ENCODE peak calls at places on chromosomes 1 and 21, in four cellular contexts. M is GM10248, S is fibroblast of the aortic adventitia, F is progenitor cell of endocrine pancreas. B is an unnamed sample.

GRCh38 chr1:28111157-28111556 is 22.7 kb upstream of the EYA3 start:
- DNase-seq in M (no peak), S (no peak), F (no peak), B (no peak)

GRCh38 chr1:214514032-214514818 is 37.2 kb downstream of the PTPN14 start:
- DNase-seq in M (no peak), S (peak), F (no peak), B (peak)

GRCh38 chr1:53583021-53583902 is 124.1 kb downstream of the DMRTB1 start:
- DNase-seq in M (no peak), S (peak), F (no peak), B (peak)

GRCh38 chr1:87794788-87795614 is 466.3 kb downstream of the LMO4 start:
- DNase-seq in M (no peak), S (peak), F (no peak), B (peak)

GRCh38 chr1:214990619-214991018 is 91.9 kb upstream of the KCNK2 start:
- DNase-seq in M (no peak), S (peak), F (no peak), B (peak)

GRCh38 chr1:203667616-203668015 is 41.0 kb downstream of the ATP2B4 start:
- DNase-seq in M (no peak), S (peak), F (no peak), B (no peak)

GRCh38 chr1:192939440-192939839 is 119.7 kb downstream of the UCHL5 start:
- DNase-seq in M (no peak), S (no peak), F (no peak), B (no peak)

GRCh38 chr21:37796011-37796410 is 120.2 kb downstream of the KCNJ6 start:
- DNase-seq in M (no peak), S (no peak), F (no peak), B (no peak)

GRCh38 chr1:52697795-52698674 is at the start of gene COA7:
- DNase-seq in M (peak), S (peak), F (peak), B (peak)

GRCh38 chr1:214623430-214623829 is 20.4 kb downstream of the CENPF start:
- DNase-seq in M (no peak), S (no peak), F (no peak), B (peak)

GRCh38 chr1:117113199-117113598 is 8.3 kb downstream of the TRIM45 start:
- DNase-seq in M (no peak), S (no peak), F (no peak), B (no peak)

GRCh38 chr1:86069757-86070145 is 86.8 kb downstream of the COL24A1 start:
- DNase-seq in M (no peak), S (peak), F (no peak), B (peak)

GRCh38 chr21:45945868-45946210 is 35.7 kb upstream of the COL6A1 start:
- DNase-seq in M (no peak), S (no peak), F (no peak), B (no peak)

GRCh38 chr1:162696286-162696862 is 64.1 kb downstream of the DDR2 start:
- DNase-seq in M (no peak), S (peak), F (peak), B (peak)

GRCh38 chr1:117416546-117417117 is 49.4 kb downstream of the MAN1A2 start:
- DNase-seq in M (no peak), S (no peak), F (no peak), B (no peak)

GRCh38 chr21:25569084-25569483 is 38.2 kb downstream of the MRPL39 start:
- DNase-seq in M (no peak), S (no peak), F (no peak), B (no peak)

GRCh38 chr21:32306021-32306780 is 7.5 kb downstream of the MRAP start:
- DNase-seq in M (no peak), S (no peak), F (peak), B (no peak)

GRCh38 chr21:32386195-32386870 is 6.5 kb downstream of the URB1 start:
- DNase-seq in M (no peak), S (no peak), F (no peak), B (peak)

GRCh38 chr1:192474080-192474683 is 101.4 kb upstream of the RGS1 start:
- DNase-seq in M (peak), S (peak), F (no peak), B (peak)

GRCh38 chr1:163130250-163130856 is 61.2 kb downstream of the RGS4 start:
- DNase-seq in M (no peak), S (no peak), F (no peak), B (no peak)

GRCh38 chr1:69737527-69738176 is 169.9 kb downstream of the LRRC7 start:
- DNase-seq in M (peak), S (peak), F (no peak), B (peak)

GRCh38 chr1:64901663-64902062 is 64.7 kb downstream of the JAK1 start:
- DNase-seq in M (no peak), S (no peak), F (no peak), B (no peak)

GRCh38 chr1:202964755-202965440 is 2.2 kb downstream of the CYB5R1 start:
- DNase-seq in M (no peak), S (peak), F (no peak), B (peak)

GRCh38 chr21:38310619-38311018 is 53.8 kb downstream of the KCNJ15 start:
- DNase-seq in M (no peak), S (peak), F (no peak), B (peak)

GRCh38 chr1:49298304-49298703 is 521.6 kb upstream of the BEND5 start:
- DNase-seq in M (no peak), S (no peak), F (no peak), B (peak)

GRCh38 chr1:119327436-119328155 is 41.0 kb upstream of the HAO2 start:
- DNase-seq in M (no peak), S (peak), F (peak), B (peak)

GRCh38 chr1:216330262-216330661 is 93.0 kb downstream of the USH2A start:
- DNase-seq in M (no peak), S (no peak), F (no peak), B (no peak)

GRCh38 chr1:22801753-22802152 is 91.1 kb downstream of the EPHB2 start:
- DNase-seq in M (no peak), S (no peak), F (no peak), B (no peak)

GRCh38 chr1:25888426-25888987 is 13.0 kb upstream of the PAQR7 start:
- DNase-seq in M (no peak), S (no peak), F (no peak), B (no peak)

GRCh38 chr21:36254106-36254941 is 65.7 kb upstream of the MORC3 start:
- DNase-seq in M (no peak), S (no peak), F (no peak), B (no peak)

GRCh38 chr1:168053681-168054080 is 83.0 kb downstream of the GPR161 start:
- DNase-seq in M (no peak), S (no peak), F (no peak), B (no peak)

GRCh38 chr1:167359295-167359694 is 138.6 kb downstream of the POU2F1 start:
- DNase-seq in M (no peak), S (no peak), F (no peak), B (no peak)

GRCh38 chr21:30839304-30839703 is 9.7 kb upstream of the KRTAP7-1 start:
- DNase-seq in M (peak), S (no peak), F (peak), B (no peak)

GRCh38 chr1:18322353-18323032 is 158.2 kb upstream of the KLHDC7A start:
- DNase-seq in M (no peak), S (no peak), F (no peak), B (no peak)
- TF ChIP-seq CTCF in M (no peak), S (no peak), F (peak), B (no peak)

DNA sequence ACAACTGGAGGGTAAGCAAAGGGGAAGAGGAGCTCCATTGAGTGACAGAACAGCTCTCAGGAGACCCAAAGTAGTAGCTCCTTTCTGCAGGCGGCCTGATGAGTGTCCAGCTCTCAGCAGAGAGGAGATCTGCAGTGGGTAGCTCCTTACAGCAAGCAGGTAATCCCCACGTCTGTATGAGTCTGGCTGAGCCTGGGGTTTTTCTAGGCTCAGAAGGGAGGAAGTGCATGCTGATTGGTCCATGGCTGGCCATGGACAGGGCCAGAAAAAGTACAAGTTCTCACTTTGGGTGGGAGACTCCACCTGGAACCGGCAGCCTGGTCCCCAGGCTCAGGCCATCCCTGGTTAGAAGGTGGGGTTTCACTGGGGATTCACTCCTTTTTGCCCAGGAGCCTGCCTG is 50.9 kb upstream of the SCYL3 start:
- DNase-seq in M (no peak), S (no peak), F (no peak), B (no peak)
- TF ChIP-seq CTCF in M (no peak), S (no peak), F (no peak), B (no peak)

DNA sequence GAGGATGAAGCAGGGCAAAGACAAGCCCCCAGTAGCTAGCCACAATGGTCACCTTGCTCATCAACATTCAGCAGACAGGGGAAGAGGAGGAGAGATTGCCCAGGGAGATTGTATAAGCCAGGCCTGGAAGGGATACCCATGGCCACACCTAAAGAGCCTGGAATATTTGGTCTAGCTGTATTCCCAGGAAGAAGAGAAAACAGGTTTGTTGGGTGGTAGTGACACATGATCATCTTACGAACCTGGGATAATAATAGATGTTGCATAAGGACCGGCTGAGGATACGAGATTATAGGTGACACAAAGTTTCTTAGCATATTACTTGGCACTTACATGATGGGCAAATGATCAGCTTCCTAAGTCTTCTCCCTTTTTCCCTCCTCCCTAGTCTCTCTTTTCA is 95.9 kb downstream of the HHIPL2 start:
- DNase-seq in M (no peak), S (no peak), F (no peak), B (no peak)
- TF ChIP-seq CTCF in M (no peak), S (no peak), F (no peak), B (no peak)

GRCh38 chr1:9182784-9183257 is 51.8 kb upstream of the H6PD start:
- DNase-seq in M (peak), S (no peak), F (no peak), B (no peak)

GRCh38 chr1:9181176-9181906 is 52.4 kb upstream of the GPR157 start:
- DNase-seq in M (peak), S (peak), F (peak), B (peak)

GRCh38 chr1:9183898-9184297 is 50.7 kb upstream of the H6PD start:
- DNase-seq in M (no peak), S (no peak), F (no peak), B (no peak)

GRCh38 chr1:9183441-9183840 is 51.1 kb upstream of the H6PD start:
- DNase-seq in M (no peak), S (no peak), F (no peak), B (no peak)

GRCh38 chr1:9181990-9182783 is 52.4 kb upstream of the H6PD start:
- DNase-seq in M (peak), S (peak), F (peak), B (peak)
- TF ChIP-seq CTCF in M (peak), S (peak), F (peak), B (no peak)

GRCh38 chr1:183956559-183957188 is 80.9 kb downstream of the COLGALT2 start:
- DNase-seq in M (peak), S (peak), F (no peak), B (peak)
- TF ChIP-seq CTCF in M (peak), S (peak), F (no peak), B (peak)

DNA sequence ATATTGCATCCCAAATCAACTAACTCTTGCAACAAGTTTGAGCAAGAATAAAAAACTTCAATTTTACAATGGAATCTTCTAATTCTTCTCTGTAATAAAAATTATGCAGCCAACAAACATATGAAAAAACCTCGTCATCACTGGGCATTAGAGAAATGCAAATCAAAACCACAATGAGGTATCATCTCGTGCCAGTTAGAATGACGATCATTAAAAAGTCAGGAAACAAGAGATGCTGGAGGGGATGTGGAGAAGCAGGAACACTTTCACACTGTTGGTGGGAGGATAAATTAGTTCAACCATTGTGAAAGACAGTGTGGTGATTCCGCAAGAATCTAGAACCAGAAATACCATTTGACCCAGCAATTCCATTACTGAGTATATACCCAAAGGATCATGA is 327.5 kb upstream of the LYPLAL1 start:
- DNase-seq in M (no peak), S (no peak), F (no peak), B (peak)
- TF ChIP-seq CTCF in M (no peak), S (no peak), F (no peak), B (no peak)

GRCh38 chr1:6490181-6491075 is 1.0 kb downstream of the PLEKHG5 start:
- DNase-seq in M (peak), S (peak), F (peak), B (peak)
- TF ChIP-seq CTCF in M (no peak), S (no peak), F (peak), B (no peak)

GRCh38 chr1:155932487-155932886 is 1.7 kb downstream of the KHDC4 start:
- DNase-seq in M (no peak), S (peak), F (no peak), B (peak)

GRCh38 chr1:155933591-155934096 is 569 bp downstream of the KHDC4 start:
- DNase-seq in M (no peak), S (no peak), F (no peak), B (no peak)

GRCh38 chr1:155932085-155932484 is 2.1 kb downstream of the KHDC4 start:
- DNase-seq in M (no peak), S (no peak), F (no peak), B (no peak)

GRCh38 chr1:155934933-155935590 is 849 bp upstream of the KHDC4 start:
- DNase-seq in M (no peak), S (no peak), F (no peak), B (no peak)

DNA sequence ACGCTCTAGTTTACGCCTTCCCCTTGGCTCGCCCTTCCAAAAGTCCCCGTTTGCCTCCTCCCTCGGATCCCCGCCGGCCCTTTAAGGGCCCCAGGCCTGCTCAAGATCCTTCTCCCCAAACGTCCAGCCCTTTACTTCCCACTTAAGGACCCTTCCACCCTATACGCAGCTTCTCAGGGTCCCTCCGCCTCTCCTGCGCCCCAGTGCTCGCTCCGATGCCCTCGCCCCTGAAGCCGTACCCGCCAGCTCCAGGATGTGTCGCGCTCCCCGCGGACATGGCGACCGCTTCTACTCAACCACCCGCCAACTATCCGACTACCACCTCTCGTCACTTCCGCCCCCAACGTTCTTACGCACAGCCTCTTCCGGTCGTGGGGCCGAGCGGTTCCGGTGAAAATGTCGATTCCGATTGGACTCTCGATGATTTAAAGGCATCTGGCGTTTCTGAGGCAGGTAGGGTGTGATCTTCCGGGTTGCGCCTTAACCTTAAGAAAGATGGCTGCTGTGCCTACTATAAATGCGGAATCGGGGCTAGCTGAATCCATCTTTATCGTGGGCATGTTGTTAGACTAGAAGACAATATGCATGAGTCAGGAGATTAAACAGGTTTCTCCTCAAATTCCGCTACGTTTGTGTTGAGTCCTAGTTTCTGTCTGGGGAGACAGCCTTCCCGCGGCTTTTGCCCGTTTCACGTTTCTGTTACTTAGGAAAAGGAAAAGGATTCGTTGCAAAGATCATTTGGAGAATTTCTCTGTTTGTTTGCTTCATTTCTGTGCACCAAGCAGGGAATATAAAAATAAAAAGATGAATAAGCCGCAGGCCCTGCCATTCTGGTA is at the start of gene KHDC4:
- DNase-seq in M (peak), S (peak), F (peak), B (peak)
- TF ChIP-seq CTCF in M (no peak), S (no peak), F (peak), B (no peak)

GRCh38 chr1:206634365-206635079 is 814 bp upstream of the DYRK3 start:
- DNase-seq in M (peak), S (peak), F (peak), B (peak)

GRCh38 chr1:206633708-206634121 is 1.6 kb upstream of the DYRK3 start:
- DNase-seq in M (no peak), S (peak), F (no peak), B (peak)

GRCh38 chr1:206635983-206636354 is 633 bp downstream of the DYRK3 start:
- DNase-seq in M (no peak), S (peak), F (no peak), B (no peak)

GRCh38 chr1:206637605-206638004 is 2.3 kb downstream of the DYRK3 start:
- DNase-seq in M (no peak), S (no peak), F (no peak), B (no peak)

DNA sequence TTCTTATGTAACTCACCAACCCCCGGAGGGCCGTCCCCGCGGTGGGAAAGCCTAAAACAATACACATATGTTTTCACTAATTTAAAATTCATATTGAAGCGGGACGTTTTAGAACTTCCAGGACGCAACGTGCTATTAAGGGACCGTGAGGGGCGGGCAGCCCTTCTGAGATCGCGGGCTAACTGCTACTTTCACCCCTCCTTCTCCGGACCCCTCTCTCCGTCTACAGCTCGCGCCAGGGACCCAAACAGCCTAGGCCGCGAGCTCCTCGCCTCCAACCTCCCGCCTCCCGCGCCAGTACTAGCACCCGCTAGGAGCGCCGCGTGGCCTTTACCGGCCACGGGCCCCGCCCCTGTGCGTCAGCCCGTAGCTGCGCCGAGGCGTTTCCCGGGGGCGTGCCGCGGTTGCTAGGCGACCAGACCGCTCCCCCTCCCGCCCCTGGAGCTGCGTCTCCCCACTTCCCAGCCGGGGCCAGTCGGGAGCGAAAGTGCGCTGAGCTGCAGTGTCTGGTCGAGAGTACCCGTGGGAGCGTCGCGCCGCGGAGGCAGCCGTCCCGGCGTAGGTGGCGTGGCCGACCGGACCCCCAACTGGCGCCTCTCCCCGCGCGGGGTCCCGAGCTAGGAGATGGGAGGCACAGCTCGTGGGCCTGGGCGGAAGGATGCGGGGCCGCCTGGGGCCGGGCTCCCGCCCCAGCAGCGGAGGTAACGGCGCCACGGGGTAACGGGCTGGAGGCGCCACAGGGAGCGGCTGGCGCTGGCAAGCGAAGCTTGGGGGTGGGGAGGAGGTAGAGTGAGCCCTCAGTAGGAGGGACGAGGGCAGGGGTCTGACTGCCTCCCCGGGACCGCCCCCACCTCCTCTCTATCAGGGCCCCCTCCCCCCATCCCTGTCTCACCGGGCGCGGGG is at the start of gene DYRK3:
- DNase-seq in M (peak), S (peak), F (peak), B (peak)
- TF ChIP-seq CTCF in M (no peak), S (peak), F (no peak), B (peak)

B was measured in AG10803.